ENCODE peak calls at places on chromosomes 6 and 20, in eight cellular contexts. Z is GM23248, D is GM12865, W is neural progenitor cell, C is mesenchymal stem cell, X is heart left ventricle, E is ascending aorta, L is HL-60. I is an unnamed sample.

GRCh38 chr6:9540534-9541126 is 874.2 kb downstream of the TFAP2A start:
- DNase-seq in Z (peak), X (no peak), W (peak), L (peak), E (no peak), D (peak), C (peak), I (peak)

GRCh38 chr20:51382986-51383821 is 159.3 kb downstream of the NFATC2 start:
- DNase-seq in D (no peak), Z (peak), X (no peak), E (no peak), L (no peak), W (no peak), C (no peak), I (peak)

GRCh38 chr20:46709459-46710148 is at the start of gene SLC2A10:
- DNase-seq in L (no peak), C (peak), Z (peak), D (no peak), W (peak), X (peak), E (no peak), I (peak)

GRCh38 chr20:38032585-38033329 is 499 bp downstream of the TTI1 start:
- DNase-seq in W (peak), D (peak), L (peak), Z (peak), C (no peak), X (no peak), E (no peak), I (no peak)

GRCh38 chr6:49698538-49699205 is 14.7 kb downstream of the CRISP2 start:
- DNase-seq in D (no peak), E (no peak), X (no peak), Z (no peak), W (no peak), L (no peak), C (no peak), I (no peak)

GRCh38 chr20:18548465-18548864 is 18.8 kb upstream of the SMIM26 start:
- DNase-seq in L (no peak), D (no peak), Z (no peak), E (no peak), C (no peak), X (no peak), W (no peak), I (no peak)

GRCh38 chr20:53917145-53918009 is 153.0 kb downstream of the BCAS1 start:
- DNase-seq in X (peak), C (peak), W (no peak), L (no peak), E (peak), Z (peak), D (peak), I (peak)

GRCh38 chr6:27049863-27050781 is 197.4 kb upstream of the PRSS16 start:
- DNase-seq in X (peak), C (no peak), Z (no peak), L (no peak), W (peak), D (no peak), E (no peak), I (no peak)

GRCh38 chr6:168791916-168792315 is 350.9 kb downstream of the SMOC2 start:
- DNase-seq in E (no peak), C (no peak), D (no peak), L (no peak), W (no peak), Z (no peak), X (no peak), I (no peak)

GRCh38 chr6:106974337-106974998 is at the start of gene CD24:
- DNase-seq in Z (no peak), E (no peak), W (peak), D (peak), L (no peak), C (peak), X (no peak), I (no peak)

GRCh38 chr6:106973841-106974336 is 640 bp downstream of the CD24 start:
- DNase-seq in E (no peak), L (no peak), Z (peak), C (peak), X (no peak), W (peak), D (no peak), I (no peak)

GRCh38 chr6:106974999-106975698 is 620 bp upstream of the CD24 start:
- DNase-seq in X (peak), Z (peak), C (peak), E (no peak), D (peak), L (no peak), W (peak), I (peak)

GRCh38 chr6:106976270-106976669 is 1.7 kb upstream of the CD24 start:
- DNase-seq in X (no peak), Z (no peak), L (no peak), W (no peak), D (no peak), C (no peak), E (no peak), I (no peak)

DNA sequence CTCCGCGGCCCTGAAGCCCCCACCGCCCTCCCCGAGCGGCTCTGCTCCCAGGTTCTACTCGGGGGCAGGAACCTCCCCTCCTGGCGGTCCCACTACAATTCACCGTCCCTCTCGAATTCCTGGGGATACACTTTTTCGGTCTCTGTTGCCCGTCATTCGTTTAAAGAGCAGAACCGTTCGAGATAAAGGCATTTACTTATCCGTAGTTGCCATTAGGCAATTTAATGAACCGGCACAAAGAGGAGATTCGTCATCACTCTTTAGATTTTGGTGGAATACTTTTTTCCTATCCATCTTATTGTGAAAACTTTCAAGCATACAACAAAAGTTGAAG is 1.1 kb upstream of the CD24 start:
- DNase-seq in W (peak), D (no peak), C (peak), L (no peak), X (no peak), Z (peak), E (no peak), I (no peak)
- H3K4me3 ChIP-seq in W (peak), D (peak), C (peak), L (peak), X (peak), Z (peak), E (peak), I (peak)

GRCh38 chr6:42782689-42783176 is 881 bp downstream of the BICRAL start:
- DNase-seq in X (peak), C (peak), Z (peak), E (peak), L (peak), D (peak), W (peak), I (peak)

GRCh38 chr6:42783177-42783875 is 1.5 kb downstream of the BICRAL start:
- DNase-seq in C (peak), L (peak), D (peak), Z (peak), E (no peak), X (peak), W (peak), I (peak)

GRCh38 chr6:42781811-42782688 is at the start of gene BICRAL:
- DNase-seq in W (peak), C (peak), D (peak), X (peak), E (no peak), L (peak), Z (peak), I (peak)

GRCh38 chr6:42779521-42779920 is 2.3 kb upstream of the BICRAL start:
- DNase-seq in C (no peak), E (no peak), D (no peak), Z (no peak), W (no peak), X (no peak), L (no peak), I (no peak)

DNA sequence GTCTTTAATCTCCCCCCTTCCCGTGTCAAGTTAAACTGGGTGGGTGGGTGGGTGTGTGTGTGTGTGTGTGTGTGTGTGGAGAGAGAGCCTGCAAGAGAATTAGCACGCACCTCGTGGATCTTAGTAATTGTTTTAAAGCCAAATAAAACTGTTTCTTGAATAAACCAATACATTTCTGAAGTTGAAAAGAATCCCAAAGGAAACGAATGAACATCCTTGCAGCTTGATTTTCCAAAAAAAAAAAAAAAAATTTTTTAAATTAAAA is 374 bp upstream of the BICRAL start:
- DNase-seq in D (peak), X (no peak), E (no peak), C (peak), L (no peak), Z (no peak), W (no peak), I (peak)
- H3K4me3 ChIP-seq in D (peak), X (peak), E (peak), C (peak), L (peak), Z (peak), W (peak), I (peak)

DNA sequence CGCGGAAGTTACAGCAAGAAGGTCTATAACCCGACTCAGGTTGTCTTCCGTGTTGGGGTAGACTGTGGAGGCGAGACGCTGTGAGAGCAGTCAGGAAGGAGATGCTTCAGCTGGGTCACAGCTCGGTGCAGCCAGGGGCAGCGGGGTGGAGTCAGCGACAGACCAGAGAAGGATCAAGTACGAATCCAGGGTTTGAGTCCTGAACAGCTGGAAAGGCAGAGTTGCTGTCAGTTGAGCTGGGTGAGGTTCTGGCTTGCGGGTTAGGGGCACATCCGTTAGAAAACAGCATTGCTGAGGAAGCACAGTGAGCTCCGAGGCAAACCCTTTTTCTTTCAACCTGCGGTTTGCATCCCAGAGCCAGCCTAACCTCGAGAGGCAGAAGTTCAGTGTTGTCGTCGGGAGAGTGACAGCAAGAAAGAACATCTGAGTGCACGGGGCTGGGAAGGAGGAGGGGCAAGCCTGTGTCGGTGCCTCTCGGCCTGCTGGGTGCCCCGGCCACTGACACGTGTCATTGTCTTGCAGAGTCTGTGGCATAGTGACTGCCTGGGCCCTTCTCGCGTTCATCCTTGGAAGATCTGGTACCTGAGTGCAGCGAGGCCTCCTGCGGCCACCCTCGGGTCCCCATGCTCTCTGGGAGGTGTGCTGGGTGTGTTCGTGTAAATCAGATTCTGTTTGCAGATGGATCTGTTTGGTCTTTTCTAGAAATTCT is 20.0 kb downstream of the PNLDC1 start:
- DNase-seq in Z (no peak), D (no peak), W (peak), E (no peak), L (peak), X (no peak), C (no peak), I (no peak)
- H3K4me3 ChIP-seq in Z (no peak), D (no peak), W (no peak), E (no peak), L (peak), X (no peak), C (no peak), I (no peak)

GRCh38 chr6:148745926-148746325 is 904 bp upstream of the UST start:
- DNase-seq in Z (peak), D (no peak), W (no peak), E (no peak), L (no peak), C (no peak), X (no peak), I (no peak)
- H3K4me3 ChIP-seq in Z (peak), D (peak), W (peak), E (peak), L (peak), C (peak), X (peak), I (peak)

GRCh38 chr6:33744001-33744848 is 2.5 kb downstream of the IP6K3 start:
- DNase-seq in D (peak), L (peak), E (no peak), Z (peak), W (peak), C (peak), X (peak), I (peak)
- H3K4me3 ChIP-seq in D (no peak), L (no peak), E (no peak), Z (no peak), W (no peak), C (no peak), X (peak), I (no peak)

DNA sequence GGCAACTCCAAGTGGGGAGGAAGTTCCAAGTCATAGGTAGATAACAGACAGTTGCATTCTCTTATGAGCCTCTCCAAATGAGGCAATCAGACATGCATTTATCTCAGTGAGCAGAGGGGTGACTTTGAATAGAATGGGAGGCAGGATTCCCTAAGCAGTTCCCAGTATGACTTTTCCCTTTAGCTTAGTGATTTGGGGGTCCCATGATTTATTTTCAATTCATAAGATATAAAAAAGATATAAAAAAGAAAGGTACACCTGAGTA is 823 bp upstream of the UFL1 start:
- DNase-seq in E (no peak), W (no peak), D (no peak), C (peak), X (no peak), L (no peak), Z (peak), I (no peak)
- H3K4me3 ChIP-seq in E (peak), W (peak), D (peak), C (peak), X (peak), L (peak), Z (peak), I (peak)

GRCh38 chr20:58693226-58694006 is 816 bp downstream of the NPEPL1 start:
- DNase-seq in X (peak), D (peak), Z (peak), E (no peak), C (peak), W (peak), L (peak), I (no peak)
- H3K4me3 ChIP-seq in X (peak), D (peak), Z (peak), E (peak), C (peak), W (peak), L (peak), I (peak)